ENCODE peak calls at places on chromosome 21, in nine cellular contexts. H, J, P, L, C, O, Q, K and Y are unnamed samples.
A peak's percentile ranks its signal among the peaks of the same experiment; 100 is the strongest.

GRCh38 chr21:41955516-41955915 is 1.7 kb upstream of the C2CD2 start:
- DNase-seq in H (no peak), J (no peak), P (no peak), L (no peak), C (no peak), O (no peak), Q (no peak), K (no peak), Y (no peak)

GRCh38 chr21:42258150-42258884 is 39.4 kb downstream of the ABCG1 start:
- DNase-seq in H (peak; percentile 16), J (peak; percentile 91), P (peak; percentile 68), L (peak; percentile 89), C (peak; percentile 86), O (peak; percentile 60), Q (no peak), K (peak; percentile 33), Y (no peak)

GRCh38 chr21:41613421-41613998 is 105.6 kb upstream of the TMPRSS2 start:
- DNase-seq in H (no peak), J (no peak), P (no peak), L (no peak), C (no peak), O (no peak), Q (no peak), K (no peak), Y (no peak)

GRCh38 chr21:34298797-34299539 is 64.8 kb upstream of the KCNE2 start:
- DNase-seq in H (no peak), J (peak; percentile 89), P (no peak), L (no peak), C (no peak), O (no peak), Q (peak; percentile 8), K (no peak), Y (no peak)

GRCh38 chr21:36065497-36066036 is 4.3 kb upstream of the CBR1 start:
- DNase-seq in H (peak; percentile 57), J (no peak), P (no peak), L (peak; percentile 43), C (no peak), O (no peak), Q (no peak), K (no peak), Y (peak; percentile 4)

GRCh38 chr21:43343992-43344886 is 82.7 kb downstream of the SIK1 start:
- DNase-seq in H (no peak), J (no peak), P (no peak), L (peak; percentile 56), C (peak; percentile 45), O (peak; percentile 31), Q (no peak), K (no peak), Y (no peak)

GRCh38 chr21:34944015-34944755 is 104.9 kb downstream of the RUNX1 start:
- DNase-seq in H (no peak), J (no peak), P (no peak), L (no peak), C (no peak), O (no peak), Q (no peak), K (no peak), Y (no peak)

GRCh38 chr21:35521293-35521692 is 472.2 kb upstream of the RUNX1 start:
- DNase-seq in H (no peak), J (no peak), P (no peak), L (no peak), C (no peak), O (no peak), Q (no peak), K (no peak), Y (no peak)

GRCh38 chr21:25967566-25968438 is 202.8 kb downstream of the APP start:
- DNase-seq in H (no peak), J (no peak), P (no peak), L (no peak), C (no peak), O (no peak), Q (no peak), K (no peak), Y (no peak)

GRCh38 chr21:34807881-34808568 is 139.2 kb downstream of the CLIC6 start:
- DNase-seq in H (peak; percentile 93), J (peak; percentile 92), P (no peak), L (no peak), C (no peak), O (peak; percentile 50), Q (no peak), K (no peak), Y (no peak)

GRCh38 chr21:36747815-36748381 is 49.0 kb downstream of the SIM2 start:
- DNase-seq in H (no peak), J (no peak), P (peak; percentile 62), L (peak; percentile 70), C (peak; percentile 64), O (no peak), Q (no peak), K (no peak), Y (peak; percentile 91)

GRCh38 chr21:42097860-42098259 is 26.7 kb downstream of the UMODL1 start:
- DNase-seq in H (peak; percentile 96), J (peak; percentile 91), P (no peak), L (peak; percentile 76), C (no peak), O (peak; percentile 84), Q (no peak), K (peak; percentile 71), Y (peak; percentile 89)

GRCh38 chr21:46428987-46429710 is 29.5 kb upstream of the DIP2A start:
- DNase-seq in H (no peak), J (no peak), P (no peak), L (no peak), C (peak; percentile 46), O (no peak), Q (no peak), K (no peak), Y (no peak)

GRCh38 chr21:46429754-46430681 is 28.7 kb upstream of the DIP2A start:
- DNase-seq in H (no peak), J (no peak), P (no peak), L (no peak), C (peak; percentile 51), O (no peak), Q (no peak), K (no peak), Y (no peak)

GRCh38 chr21:46434322-46434958 is 24.3 kb upstream of the DIP2A start:
- DNase-seq in H (no peak), J (no peak), P (no peak), L (no peak), C (peak; percentile 48), O (no peak), Q (no peak), K (no peak), Y (no peak)

GRCh38 chr21:46431448-46431847 is 27.2 kb upstream of the DIP2A start:
- DNase-seq in H (no peak), J (no peak), P (no peak), L (no peak), C (peak; percentile 48), O (no peak), Q (no peak), K (no peak), Y (no peak)

GRCh38 chr21:46431884-46432488 is 26.7 kb upstream of the DIP2A start:
- DNase-seq in H (no peak), J (no peak), P (no peak), L (no peak), C (peak; percentile 58), O (no peak), Q (no peak), K (no peak), Y (no peak)
- TF ChIP-seq CTCF in H (no peak), J (no peak), P (no peak), L (no peak), C (no peak), O (no peak), Q (no peak), K (no peak), Y (no peak)

GRCh38 chr21:46153259-46154154 is 1.9 kb downstream of the FTCD start:
- DNase-seq in H (no peak), J (peak; percentile 89), P (peak; percentile 54), L (peak; percentile 67), C (peak; percentile 69), O (peak; percentile 43), Q (no peak), K (no peak), Y (peak; percentile 84)
- TF ChIP-seq CTCF in H (peak; percentile 89), J (no peak), P (peak; percentile 80), L (peak; percentile 72), C (peak; percentile 44), O (peak; percentile 45), Q (peak; percentile 60), K (peak; percentile 66), Y (peak; percentile 61)

GRCh38 chr21:38495242-38495641 is 3.0 kb downstream of the ERG start:
- DNase-seq in H (no peak), J (no peak), P (no peak), L (no peak), C (no peak), O (no peak), Q (no peak), K (no peak), Y (no peak)
- TF ChIP-seq CTCF in H (no peak), J (no peak), P (no peak), L (no peak), C (no peak), O (no peak), Q (no peak), K (no peak), Y (no peak)

DNA sequence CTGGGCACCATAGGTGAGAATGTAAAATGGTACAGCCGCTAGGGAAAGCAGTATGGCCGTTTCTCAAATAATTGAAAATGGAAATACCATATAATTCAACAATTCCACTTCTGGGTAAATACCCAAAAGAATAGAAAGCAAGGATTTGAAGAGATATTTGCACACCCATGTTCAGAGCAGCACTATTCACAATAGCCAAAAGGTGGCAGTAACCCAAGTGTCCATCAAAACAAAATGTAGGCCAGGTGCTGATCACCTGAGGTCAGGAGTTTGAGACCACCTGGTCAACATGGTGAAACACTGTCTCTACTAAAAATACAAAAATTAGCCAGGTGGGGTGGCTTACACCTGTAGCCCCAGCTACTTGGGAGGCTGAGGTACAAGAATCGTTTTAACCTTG is 62.1 kb downstream of the OLIG1 start:
- DNase-seq in H (no peak), J (no peak), P (no peak), L (no peak), C (no peak), O (no peak), Q (no peak), K (no peak), Y (no peak)
- TF ChIP-seq CTCF in H (no peak), J (no peak), P (peak; percentile 13), L (no peak), C (no peak), O (peak; percentile 6), Q (no peak), K (no peak), Y (no peak)

DNA sequence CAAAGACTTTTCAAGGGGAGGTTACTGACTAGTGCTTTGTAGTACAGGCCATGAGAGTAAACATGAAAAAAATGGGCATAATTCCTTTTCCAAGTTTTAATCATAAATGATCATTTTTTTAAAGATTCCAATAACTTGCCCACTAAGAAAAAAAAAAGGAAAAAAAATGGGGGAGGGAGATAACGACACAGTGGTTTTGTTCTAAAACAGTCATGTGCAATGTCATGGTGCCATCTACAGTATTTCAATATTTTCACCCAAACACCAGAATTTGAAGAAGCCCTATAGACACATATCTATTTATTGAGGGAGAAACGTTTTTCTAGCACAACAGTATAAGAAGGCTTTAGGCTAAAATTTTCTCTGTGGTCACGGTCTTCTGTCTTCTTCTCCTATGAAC is 250.2 kb downstream of the LTN1 start:
- DNase-seq in H (peak; percentile 65), J (no peak), P (no peak), L (no peak), C (no peak), O (no peak), Q (no peak), K (no peak), Y (no peak)
- TF ChIP-seq CTCF in H (no peak), J (no peak), P (peak; percentile 46), L (no peak), C (peak; percentile 14), O (no peak), Q (no peak), K (no peak), Y (peak; percentile 67)

GRCh38 chr21:28337319-28337718 is 655.4 kb downstream of the LTN1 start:
- DNase-seq in H (peak; percentile 71), J (no peak), P (no peak), L (no peak), C (no peak), O (no peak), Q (no peak), K (no peak), Y (no peak)
- TF ChIP-seq CTCF in H (peak; percentile 44), J (no peak), P (peak; percentile 67), L (no peak), C (peak; percentile 58), O (no peak), Q (peak; percentile 15), K (no peak), Y (peak; percentile 63)